ENCODE peak calls at places on chromosomes 5 and 9, in six cellular contexts. T is endothelial cell, B is breast epithelium, Z is upper lobe of right lung, U is neural progenitor cell, V is astrocyte of the spinal cord. N is an unnamed sample.

GRCh38 chr9:134984372-134985240 is 66.9 kb upstream of the FCN1 start:
- DNase-seq in V (no peak), Z (peak; percentile 41), U (no peak), T (no peak), B (no peak), N (peak; percentile 42)

GRCh38 chr5:163773181-163773580 is 267.8 kb downstream of the MAT2B start:
- DNase-seq in T (no peak), B (no peak), V (no peak), Z (no peak), U (no peak), N (no peak)

GRCh38 chr5:54361683-54362411 is 51.5 kb upstream of the ARL15 start:
- DNase-seq in T (no peak), Z (no peak), V (no peak), U (no peak), B (peak; percentile 53), N (no peak)

GRCh38 chr5:79396265-79396664 is 117.7 kb downstream of the HOMER1 start:
- DNase-seq in U (no peak), V (peak; percentile 5), B (no peak), T (no peak), Z (no peak), N (no peak)

GRCh38 chr9:18228101-18228500 is 245.9 kb upstream of the ADAMTSL1 start:
- DNase-seq in V (no peak), T (no peak), U (no peak), Z (no peak), B (no peak), N (no peak)

GRCh38 chr9:77714077-77714549 is 66.0 kb upstream of the GNA14 start:
- DNase-seq in T (no peak), V (peak; percentile 60), Z (no peak), U (no peak), B (no peak), N (no peak)

GRCh38 chr5:76717222-76718083 is 1.5 kb downstream of the F2R start:
- DNase-seq in V (no peak), T (no peak), U (peak; percentile 16), B (no peak), Z (no peak), N (no peak)

GRCh38 chr5:18067615-18068014 is 433.4 kb downstream of the TAF11L14 start:
- DNase-seq in Z (no peak), U (no peak), T (no peak), B (no peak), V (no peak), N (no peak)

GRCh38 chr9:72703574-72703973 is 182.2 kb downstream of the TMC1 start:
- DNase-seq in T (no peak), U (no peak), B (no peak), V (peak; percentile 41), Z (no peak), N (no peak)

GRCh38 chr9:114525505-114525904 is 20.2 kb upstream of the WHRN start:
- DNase-seq in Z (no peak), V (peak; percentile 64), U (no peak), B (no peak), T (no peak), N (no peak)

GRCh38 chr5:174723979-174724483 is 351 bp upstream of the MSX2 start:
- DNase-seq in T (no peak), U (no peak), Z (no peak), B (no peak), V (peak; percentile 35), N (no peak)

GRCh38 chr9:107487521-107488399 is 1.8 kb downstream of the KLF4 start:
- DNase-seq in V (peak; percentile 50), T (peak; percentile 78), U (peak; percentile 85), Z (peak; percentile 82), B (peak; percentile 25), N (peak; percentile 67)

GRCh38 chr5:178130576-178131445 is at the start of gene RMND5B:
- DNase-seq in Z (peak; percentile 94), V (peak; percentile 75), B (peak; percentile 71), U (peak; percentile 91), T (peak; percentile 83), N (peak; percentile 76)

GRCh38 chr9:72271617-72272478 is 93.2 kb downstream of the ZFAND5 start:
- DNase-seq in Z (no peak), T (peak; percentile 76), U (peak; percentile 73), V (peak; percentile 50), B (no peak), N (no peak)

GRCh38 chr9:135951889-135952663 is 9.1 kb downstream of the UBAC1 start:
- DNase-seq in V (peak; percentile 78), B (no peak), U (peak; percentile 53), Z (no peak), T (no peak), N (no peak)

GRCh38 chr5:131999471-131999931 is 12.0 kb downstream of the ACSL6 start:
- DNase-seq in B (no peak), T (no peak), U (no peak), V (no peak), Z (peak; percentile 60), N (peak; percentile 43)

GRCh38 chr9:93676310-93677054 is 100.1 kb downstream of the PHF2 start:
- DNase-seq in T (peak; percentile 3), U (no peak), V (no peak), B (peak; percentile 15), Z (peak; percentile 62), N (peak; percentile 42)

GRCh38 chr5:15524712-15525111 is 24.7 kb downstream of the FBXL7 start:
- DNase-seq in Z (no peak), V (no peak), T (no peak), B (no peak), U (no peak), N (no peak)

GRCh38 chr5:143964919-143965318 is 153.0 kb downstream of the HMHB1 start:
- DNase-seq in U (no peak), B (no peak), T (no peak), V (no peak), Z (no peak), N (no peak)

GRCh38 chr5:143972068-143972467 is 160.1 kb downstream of the HMHB1 start:
- DNase-seq in U (no peak), B (no peak), Z (no peak), V (no peak), T (no peak), N (no peak)

GRCh38 chr5:143966280-143966679 is 154.3 kb downstream of the HMHB1 start:
- DNase-seq in T (no peak), V (no peak), B (no peak), Z (no peak), U (no peak), N (no peak)

DNA sequence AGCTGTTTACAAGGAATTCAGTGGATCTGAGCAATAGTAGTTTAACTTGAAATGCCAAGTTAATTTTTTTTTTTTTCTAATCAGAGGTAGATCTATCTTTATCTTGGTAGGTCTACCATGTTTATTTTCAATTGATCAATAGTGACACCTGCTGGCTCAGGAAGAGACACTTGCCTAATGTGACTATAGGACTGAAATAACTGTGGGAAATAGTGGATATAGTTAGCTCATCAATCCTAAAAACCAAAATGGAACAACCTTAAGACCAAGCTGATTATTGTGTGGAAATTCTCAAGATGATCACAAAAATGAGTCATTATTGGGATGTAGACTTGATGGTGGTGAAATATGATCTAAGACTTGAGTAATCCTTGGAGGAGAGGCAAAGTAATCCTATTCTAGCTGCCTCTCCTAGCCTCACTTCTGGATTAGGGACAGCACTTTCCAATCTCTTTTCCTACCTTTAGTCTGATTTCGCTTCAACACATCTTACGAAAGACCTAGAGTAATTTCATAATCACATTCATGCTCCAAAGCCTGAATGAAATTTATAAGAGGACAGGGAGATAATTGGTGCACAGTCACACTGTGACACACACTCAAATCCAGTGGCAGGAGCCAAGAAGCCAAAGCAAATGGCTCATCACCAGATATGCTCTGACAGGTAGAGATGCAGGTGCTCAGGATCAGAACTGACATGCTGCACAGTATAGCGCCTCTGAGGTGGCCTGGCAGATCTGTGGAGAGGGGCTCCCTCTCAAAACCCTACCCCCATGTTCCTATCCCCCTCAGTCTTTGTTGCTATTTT is 156.3 kb downstream of the HMHB1 start:
- DNase-seq in U (peak; percentile 57), T (no peak), Z (no peak), V (peak; percentile 73), B (no peak), N (no peak)
- TF ChIP-seq CTCF in U (peak; percentile 66), T (peak; percentile 36), Z (peak; percentile 46), V (peak; percentile 57), B (no peak), N (peak; percentile 13)

DNA sequence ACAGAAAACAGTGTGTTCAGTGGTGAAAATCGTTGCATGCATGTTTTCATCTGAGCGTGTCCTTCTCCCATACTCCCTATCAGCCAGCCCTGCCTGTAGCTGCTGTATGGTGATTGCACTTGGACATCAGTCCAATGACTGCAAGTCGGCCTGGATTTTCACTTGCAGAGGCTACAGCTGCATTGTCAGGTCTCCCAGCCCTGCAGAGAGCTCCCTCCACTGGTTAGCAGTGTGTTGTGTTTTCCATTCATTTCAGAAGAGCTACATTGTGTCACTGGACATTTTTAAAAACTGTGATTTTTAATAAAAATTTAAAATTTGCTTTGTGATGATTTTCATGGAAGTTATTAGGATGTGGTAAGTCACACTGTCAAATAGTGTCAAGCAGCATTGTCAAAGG is 96.6 kb downstream of the SYK start:
- DNase-seq in T (no peak), V (no peak), B (no peak), U (no peak), Z (no peak), N (no peak)
- TF ChIP-seq CTCF in T (no peak), V (peak; percentile 32), B (no peak), U (peak; percentile 41), Z (no peak), N (no peak)

DNA sequence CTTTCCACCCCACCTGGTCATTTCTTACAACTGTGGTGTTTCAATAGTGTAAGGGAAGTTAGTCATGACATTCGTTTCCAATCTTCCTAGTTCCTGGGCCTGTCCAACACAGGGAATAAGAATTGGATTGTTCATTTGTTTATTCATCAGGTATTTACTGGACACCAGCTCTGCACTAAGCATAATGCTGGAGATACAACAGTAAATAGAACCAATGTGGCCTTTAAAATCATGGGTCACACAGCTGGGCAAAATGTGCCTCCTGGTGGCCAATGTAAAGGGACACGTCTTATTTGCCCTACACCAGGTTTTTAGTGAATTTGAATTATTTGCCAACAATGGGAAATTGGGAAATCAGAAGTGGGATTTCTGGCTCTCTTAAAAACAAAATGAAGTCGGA is 10.4 kb downstream of the ABLIM3 start:
- DNase-seq in T (no peak), U (no peak), Z (no peak), V (no peak), B (no peak), N (no peak)
- TF ChIP-seq CTCF in T (peak; percentile 47), U (peak; percentile 41), Z (no peak), V (no peak), B (peak; percentile 10), N (peak; percentile 31)

DNA sequence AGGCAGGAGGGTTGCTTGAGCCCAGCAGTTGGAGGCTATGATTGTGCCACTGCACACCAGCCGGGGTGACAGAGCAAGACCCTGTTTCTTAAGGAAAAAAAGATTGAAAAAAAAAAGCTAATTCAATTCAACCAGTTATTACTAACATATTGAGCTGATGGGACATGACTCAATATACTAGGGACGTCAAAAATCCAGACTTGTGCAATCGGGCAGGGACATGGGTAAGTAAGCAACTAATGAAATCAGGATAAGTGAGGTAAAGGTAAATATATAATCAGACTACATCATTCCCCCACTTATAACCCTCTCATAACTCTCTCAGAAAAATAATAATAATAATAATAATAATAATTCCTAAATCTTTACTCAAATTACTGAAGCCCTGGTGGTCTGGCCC is 975 bp upstream of the HAVCR1 start:
- DNase-seq in Z (no peak), U (no peak), V (no peak), B (no peak), T (no peak), N (no peak)
- TF ChIP-seq CTCF in Z (no peak), U (no peak), V (no peak), B (no peak), T (no peak), N (no peak)

GRCh38 chr9:90175865-90176264 is 466.8 kb downstream of the DIRAS2 start:
- DNase-seq in T (no peak), Z (no peak), B (no peak), U (no peak), V (no peak), N (no peak)

GRCh38 chr9:90175257-90175656 is 467.4 kb downstream of the DIRAS2 start:
- DNase-seq in V (no peak), U (no peak), Z (no peak), T (no peak), B (no peak), N (no peak)

GRCh38 chr9:90180374-90180773 is 462.2 kb downstream of the DIRAS2 start:
- DNase-seq in T (no peak), B (no peak), U (no peak), V (no peak), Z (no peak), N (no peak)
- TF ChIP-seq CTCF in T (no peak), B (no peak), U (no peak), V (no peak), Z (no peak), N (no peak)

N was measured in CD14-positive monocyte.